ENCODE peak calls at places on chromosomes 7 and 10, in ten cellular contexts. V, W, U, N, Y, G, S, T, Z and L are unnamed samples.
A peak's percentile ranks its signal among the peaks of the same experiment; 100 is the strongest.

GRCh38 chr10:43160067-43160918 is 22.0 kb downstream of the CSGALNACT2 start:
- DNase-seq in W (no peak), U (no peak), V (peak; percentile 48), T (no peak), Z (no peak), G (no peak), Y (no peak), S (no peak), N (no peak), L (no peak)

GRCh38 chr10:71694567-71694968 is 25.0 kb downstream of the C10orf105 start:
- DNase-seq in T (no peak), S (peak; percentile 20), Z (no peak), G (no peak), Y (peak; percentile 17), N (no peak), U (no peak), W (no peak), V (no peak), L (no peak)

GRCh38 chr10:27998178-27998953 is 513 bp downstream of the ODAD2 start:
- DNase-seq in T (peak; percentile 5), U (peak; percentile 46), Y (no peak), S (no peak), V (no peak), N (no peak), Z (peak; percentile 64), G (peak; percentile 46), W (peak; percentile 82), L (no peak)

GRCh38 chr7:158495780-158496179 is 91.8 kb downstream of the PTPRN2 start:
- DNase-seq in U (peak; percentile 56), V (no peak), G (no peak), T (no peak), W (peak; percentile 69), Z (peak; percentile 60), N (peak; percentile 32), Y (no peak), S (no peak), L (no peak)

GRCh38 chr7:114343949-114344708 is 70.5 kb upstream of the FOXP2 start:
- DNase-seq in Y (no peak), N (no peak), S (no peak), G (no peak), W (no peak), V (no peak), Z (no peak), U (no peak), T (no peak), L (no peak)

GRCh38 chr10:58746470-58747185 is 234.0 kb downstream of the BICC1 start:
- DNase-seq in Y (no peak), N (no peak), T (no peak), Z (peak; percentile 19), W (no peak), U (no peak), G (no peak), V (no peak), S (no peak), L (no peak)

GRCh38 chr10:58544135-58544534 is 31.5 kb downstream of the BICC1 start:
- DNase-seq in T (no peak), Z (no peak), N (no peak), W (no peak), G (no peak), S (no peak), V (no peak), U (no peak), Y (no peak), L (no peak)

GRCh38 chr10:681670-682318 is 7.7 kb downstream of the DIP2C start:
- DNase-seq in S (no peak), V (no peak), N (no peak), Z (no peak), G (no peak), U (no peak), W (no peak), Y (no peak), T (no peak), L (no peak)

GRCh38 chr10:14405076-14406065 is 74.6 kb upstream of the FRMD4A start:
- DNase-seq in N (peak; percentile 48), U (no peak), W (no peak), S (no peak), Z (no peak), T (no peak), Y (no peak), V (peak; percentile 90), G (no peak), L (no peak)

GRCh38 chr10:101967713-101968112 is 88.3 kb downstream of the ARMH3 start:
- DNase-seq in W (no peak), Y (no peak), G (no peak), N (no peak), Z (no peak), U (no peak), T (no peak), V (no peak), S (no peak), L (no peak)